ENCODE peak calls at places on chromosome 2, in eight cellular contexts. D is HEK293T, U is LoVo, J is NCI-H1092, N is RWPE1, P is posterior cingulate gyrus, R is DND-41, C is psoas muscle. E is an unnamed sample.

GRCh38 chr2:45382744-45383143 is 228.3 kb downstream of the SRBD1 start:
- DNase-seq in D (no peak), U (no peak), J (no peak), N (no peak), P (no peak), R (no peak), C (no peak), E (peak)

GRCh38 chr2:12754643-12755042 is 37.9 kb downstream of the TRIB2 start:
- DNase-seq in D (no peak), U (no peak), J (no peak), N (no peak), P (no peak), R (no peak), C (no peak), E (no peak)

GRCh38 chr2:105358593-105358992 is 21.3 kb downstream of the C2orf49 start:
- DNase-seq in D (no peak), U (no peak), J (no peak), N (no peak), P (peak), R (no peak), C (no peak), E (no peak)

GRCh38 chr2:216520156-216520555 is 21.5 kb downstream of the RPL37A start:
- DNase-seq in D (no peak), U (no peak), J (no peak), N (no peak), P (no peak), R (no peak), C (no peak), E (no peak)

GRCh38 chr2:45452866-45453265 is 158.2 kb downstream of the SRBD1 start:
- DNase-seq in D (no peak), U (no peak), J (no peak), N (no peak), P (no peak), R (no peak), C (no peak), E (peak)

GRCh38 chr2:128260239-128261138 is 58.2 kb downstream of the HS6ST1 start:
- DNase-seq in D (no peak), U (no peak), J (no peak), N (peak), P (peak), R (no peak), C (peak), E (peak)

GRCh38 chr2:164979113-164979512 is 23.8 kb upstream of the SLC38A11 start:
- DNase-seq in D (no peak), U (no peak), J (no peak), N (no peak), P (peak), R (no peak), C (no peak), E (no peak)

GRCh38 chr2:222049946-222050345 is 248.9 kb downstream of the PAX3 start:
- DNase-seq in D (no peak), U (no peak), J (no peak), N (peak), P (no peak), R (no peak), C (no peak), E (peak)

GRCh38 chr2:233165895-233166661 is 85.4 kb upstream of the ATG16L1 start:
- DNase-seq in D (no peak), U (peak), J (no peak), N (peak), P (no peak), R (no peak), C (peak), E (peak)

GRCh38 chr2:24491626-24492282 is 700 bp downstream of the NCOA1 start:
- DNase-seq in D (peak), U (peak), J (peak), N (peak), P (peak), R (peak), C (peak), E (peak)